ENCODE peak calls at places on chromosomes 5 and 9, in ten cellular contexts. G, D, U, K, Z, V, S, P, B and W are unnamed samples.

GRCh38 chr5:99607124-99607523 is 678.3 kb upstream of the CHD1 start:
- DNase-seq in Z (no peak), S (no peak), B (no peak), D (no peak), U (no peak), K (no peak), G (no peak), P (no peak), V (no peak), W (no peak)

GRCh38 chr9:126025973-126026372 is 278.8 kb downstream of the PBX3 start:
- DNase-seq in B (no peak), G (no peak), S (no peak), D (no peak), K (no peak), U (no peak), P (no peak), Z (no peak), V (no peak), W (peak; percentile 7)

GRCh38 chr5:131225282-131225974 is 38.4 kb upstream of the CDC42SE2 start:
- DNase-seq in G (no peak), Z (no peak), D (no peak), S (no peak), P (no peak), V (no peak), U (no peak), K (no peak), B (no peak), W (no peak)

GRCh38 chr9:127185931-127186781 is 63.7 kb upstream of the ANGPTL2 start:
- DNase-seq in U (peak; percentile 97), S (no peak), P (peak; percentile 84), V (no peak), D (no peak), Z (peak; percentile 20), G (no peak), K (peak; percentile 44), B (peak; percentile 84), W (peak; percentile 95)

GRCh38 chr5:83362526-83362925 is 109.0 kb upstream of the VCAN start:
- DNase-seq in G (no peak), B (no peak), K (no peak), V (no peak), P (no peak), Z (no peak), S (no peak), U (no peak), D (no peak), W (no peak)

GRCh38 chr9:96599298-96599697 is 20.3 kb downstream of the CDC14B start:
- DNase-seq in D (no peak), K (no peak), S (no peak), V (no peak), P (no peak), Z (no peak), B (peak; percentile 70), U (peak; percentile 56), G (no peak), W (no peak)

GRCh38 chr9:106891286-106891685 is 28.3 kb downstream of the ZNF462 start:
- DNase-seq in K (no peak), V (no peak), B (no peak), P (no peak), S (no peak), G (no peak), D (peak; percentile 70), Z (no peak), U (no peak), W (no peak)

GRCh38 chr9:106797299-106797698 is 65.7 kb upstream of the ZNF462 start:
- DNase-seq in D (no peak), V (no peak), U (peak; percentile 18), G (no peak), Z (no peak), B (no peak), K (no peak), P (peak; percentile 57), S (peak; percentile 47), W (no peak)

GRCh38 chr9:118529210-118529609 is 825.0 kb downstream of the TLR4 start:
- DNase-seq in S (peak; percentile 37), G (no peak), P (peak; percentile 52), U (peak; percentile 66), B (no peak), D (peak; percentile 8), Z (no peak), K (no peak), V (no peak), W (no peak)

GRCh38 chr5:42912184-42912766 is 100.6 kb upstream of the SELENOP start:
- DNase-seq in V (no peak), P (peak; percentile 42), B (peak; percentile 72), K (no peak), U (peak; percentile 67), D (peak; percentile 36), G (no peak), S (peak; percentile 32), Z (peak; percentile 25), W (no peak)

GRCh38 chr5:74312746-74313145 is 327.8 kb downstream of the ENC1 start:
- DNase-seq in U (peak; percentile 29), P (peak; percentile 92), Z (no peak), G (no peak), S (no peak), D (no peak), V (no peak), K (no peak), B (peak; percentile 63), W (no peak)
- H3K4me1 ChIP-seq in U (peaks cover 57% of the 10 kb centered on the region), P (peaks cover 13% of the 10 kb centered on the region), Z (no peaks in the 10 kb centered on the region), G (peaks cover 26% of the 10 kb centered on the region), S (peaks cover 45% of the 10 kb centered on the region), D (peaks cover 9% of the 10 kb centered on the region), V (peaks cover 9% of the 10 kb centered on the region), K (peaks cover 6% of the 10 kb centered on the region), B (peaks cover 7% of the 10 kb centered on the region), W (no peaks in the 10 kb centered on the region)

GRCh38 chr9:95055851-95056551 is 261.5 kb downstream of the FANCC start:
- DNase-seq in U (peak; percentile 79), P (peak; percentile 76), V (peak; percentile 58), G (no peak), S (no peak), B (peak; percentile 77), K (peak; percentile 70), Z (no peak), D (peak; percentile 68), W (no peak)
- H3K9ac ChIP-seq in U (peak overlapping the region; percentile 76), P (peak overlapping the region; percentile 21), V (no peak overlapping the region), G (no peak overlapping the region), S (peak overlapping the region; percentile 94), B (peak overlapping the region; percentile 97), K (peak overlapping the region; percentile 71), Z (no peak overlapping the region), D (no peak overlapping the region), W (peak overlapping the region; percentile 55)

GRCh38 chr9:93207326-93207814 is 23.4 kb downstream of the WNK2 start:
- DNase-seq in G (no peak), S (no peak), B (peak; percentile 11), V (no peak), K (peak; percentile 70), Z (no peak), P (peak; percentile 60), U (peak; percentile 82), D (no peak), W (peak; percentile 83)

GRCh38 chr9:93206576-93207155 is 22.7 kb downstream of the WNK2 start:
- DNase-seq in P (no peak), K (no peak), Z (no peak), U (no peak), S (no peak), B (no peak), D (no peak), V (no peak), G (no peak), W (peak; percentile 48)

GRCh38 chr9:93205045-93205768 is 21.3 kb downstream of the WNK2 start:
- DNase-seq in K (peak; percentile 86), P (peak; percentile 21), D (no peak), Z (peak; percentile 48), U (peak; percentile 35), V (no peak), G (peak; percentile 30), S (no peak), B (no peak), W (peak; percentile 76)

GRCh38 chr9:93204470-93205043 is 20.6 kb downstream of the WNK2 start:
- DNase-seq in V (no peak), D (no peak), S (no peak), P (no peak), U (no peak), Z (no peak), B (no peak), K (no peak), G (no peak), W (no peak)

GRCh38 chr9:93205896-93206575 is 22.1 kb downstream of the WNK2 start:
- DNase-seq in U (no peak), V (no peak), K (no peak), Z (no peak), B (no peak), G (no peak), D (no peak), P (no peak), S (no peak), W (peak; percentile 71)
- H3K4me1 ChIP-seq in U (peaks cover 10% of the 10 kb centered on the region), V (peaks cover 10% of the 10 kb centered on the region), K (no peaks in the 10 kb centered on the region), Z (peaks cover 99% of the 10 kb centered on the region), B (no peaks in the 10 kb centered on the region), G (peaks cover 50% of the 10 kb centered on the region), D (peaks cover 3% of the 10 kb centered on the region), P (no peaks in the 10 kb centered on the region), S (peaks cover 4% of the 10 kb centered on the region), W (no peaks in the 10 kb centered on the region)

DNA sequence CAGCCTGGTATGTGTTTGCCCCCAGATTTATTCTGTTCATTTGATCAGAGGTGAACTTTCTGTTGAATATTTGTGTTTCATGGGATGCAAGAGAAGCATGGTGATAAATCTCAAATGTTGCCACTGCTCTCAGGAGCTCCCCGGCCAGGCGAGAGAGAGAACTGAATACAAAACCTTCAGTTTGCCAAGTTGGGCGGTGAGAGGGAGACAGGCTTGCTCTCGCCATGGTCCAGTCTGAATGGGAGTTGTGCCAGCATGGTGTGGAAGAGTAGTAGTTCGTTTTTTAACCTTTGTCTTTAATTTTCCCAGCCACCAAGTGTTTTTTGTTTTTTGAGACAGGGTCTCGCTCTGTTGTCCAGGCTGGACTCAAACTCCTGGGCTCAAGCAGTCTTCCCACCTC is 2.7 kb downstream of the NTMT1 start:
- DNase-seq in P (no peak), D (no peak), V (no peak), G (no peak), K (no peak), Z (no peak), B (no peak), U (peak; percentile 38), S (no peak), W (no peak)
- H3K9ac ChIP-seq in P (no peak overlapping the region), D (no peak overlapping the region), V (no peak overlapping the region), G (no peak overlapping the region), K (no peak overlapping the region), Z (peak overlapping the region; percentile 8), B (peak overlapping the region; percentile 22), U (peak overlapping the region; percentile 94), S (no peak overlapping the region), W (no peak overlapping the region)

GRCh38 chr9:3385871-3386270 is 139.9 kb downstream of the RFX3 start:
- DNase-seq in V (no peak), G (no peak), U (no peak), Z (no peak), K (no peak), D (no peak), S (no peak), B (no peak), P (no peak), W (no peak)

GRCh38 chr9:3386753-3387152 is 139.0 kb downstream of the RFX3 start:
- DNase-seq in D (no peak), S (peak; percentile 13), U (no peak), B (no peak), K (no peak), V (no peak), Z (no peak), G (no peak), P (peak; percentile 14), W (no peak)

DNA sequence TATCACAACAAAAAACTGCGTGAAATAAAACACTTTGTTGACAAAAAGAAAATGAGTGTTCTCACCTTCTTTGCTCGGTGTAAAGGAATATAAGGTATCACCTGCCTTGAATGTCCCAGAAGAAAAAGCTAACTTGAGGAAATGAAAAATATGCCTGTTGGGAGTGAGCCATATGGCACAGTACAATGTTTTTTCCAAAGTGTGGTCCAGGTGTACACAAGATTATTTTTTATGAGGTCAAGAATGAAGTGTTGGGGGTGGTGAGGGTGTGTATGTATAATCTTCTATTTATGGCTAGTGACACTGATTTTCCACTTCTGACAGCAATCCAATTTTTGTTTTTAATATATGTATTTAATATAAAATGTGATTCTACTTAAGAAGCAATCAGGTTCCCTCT is 134.4 kb downstream of the RFX3 start:
- DNase-seq in U (no peak), D (no peak), Z (no peak), G (no peak), B (no peak), K (no peak), S (no peak), P (no peak), V (no peak), W (no peak)
- H3K4me1 ChIP-seq in U (no peaks in the 10 kb centered on the region), D (no peaks in the 10 kb centered on the region), Z (no peaks in the 10 kb centered on the region), G (no peaks in the 10 kb centered on the region), B (no peaks in the 10 kb centered on the region), K (no peaks in the 10 kb centered on the region), S (no peaks in the 10 kb centered on the region), P (no peaks in the 10 kb centered on the region), V (no peaks in the 10 kb centered on the region), W (no peaks in the 10 kb centered on the region)